ENCODE peak calls at places on chromosomes 6 and 20, in six cellular contexts. O is breast epithelium, S is cardiac muscle cell, Z is spleen, M is DND-41, F is neural progenitor cell. K is an unnamed sample. For H3K4me1, the result is how much of the 10 kb centered on the place peaks cover.

GRCh38 chr6:146593978-146594377 is 4.8 kb upstream of the ADGB start:
- DNase-seq in O (no peak), M (no peak), Z (no peak), F (no peak), S (no peak), K (no peak)

GRCh38 chr20:46681032-46681854 is 8.0 kb downstream of the TP53RK start:
- DNase-seq in S (peak), F (peak), M (peak), Z (no peak), O (peak), K (peak)

GRCh38 chr20:33130553-33130952 is 37.4 kb upstream of the BPIFA2 start:
- DNase-seq in O (no peak), Z (no peak), S (no peak), F (no peak), M (no peak), K (no peak)

GRCh38 chr6:33710296-33711121 is 991 bp downstream of the UQCC2 start:
- DNase-seq in Z (peak), O (no peak), M (peak), F (peak), S (no peak), K (no peak)

GRCh38 chr20:45951474-45951873 is 17.0 kb downstream of the PCIF1 start:
- DNase-seq in F (no peak), S (no peak), M (no peak), Z (no peak), O (no peak), K (no peak)

GRCh38 chr6:46468611-46469010 is 22.6 kb downstream of the RCAN2 start:
- DNase-seq in O (no peak), M (no peak), F (peak), Z (no peak), S (no peak), K (no peak)

GRCh38 chr6:54717849-54718455 is 128.6 kb upstream of the FAM83B start:
- DNase-seq in F (peak), O (no peak), S (peak), M (peak), Z (no peak), K (peak)

GRCh38 chr6:41939848-41940758 is 1.5 kb downstream of the CCND3 start:
- DNase-seq in Z (peak), M (peak), O (no peak), F (peak), S (no peak), K (no peak)

GRCh38 chr6:143745160-143746133 is 67.7 kb downstream of the PHACTR2 start:
- DNase-seq in F (peak), M (no peak), Z (no peak), O (no peak), S (peak), K (no peak)

GRCh38 chr6:147033267-147033666 is 170.9 kb upstream of the STXBP5 start:
- DNase-seq in O (no peak), M (no peak), Z (no peak), S (no peak), F (peak), K (no peak)

GRCh38 chr6:36718560-36718959 is 20.9 kb downstream of the RAB44 start:
- DNase-seq in O (peak), M (no peak), Z (peak), S (no peak), F (no peak), K (no peak)

GRCh38 chr6:38153076-38153475 is 333.5 kb downstream of the ZFAND3 start:
- DNase-seq in Z (no peak), S (no peak), O (peak), M (no peak), F (no peak), K (no peak)

GRCh38 chr20:46545077-46545826 is 5.2 kb downstream of the OCSTAMP start:
- DNase-seq in O (no peak), F (no peak), Z (no peak), S (no peak), M (peak), K (peak)

GRCh38 chr6:39452306-39452705 is 129.8 kb upstream of the KCNK16 start:
- DNase-seq in O (no peak), Z (no peak), M (no peak), S (no peak), F (no peak), K (no peak)

GRCh38 chr20:50376888-50377459 is 133.2 kb upstream of the PTPN1 start:
- DNase-seq in M (no peak), F (no peak), O (no peak), S (no peak), Z (no peak), K (no peak)

GRCh38 chr6:27809939-27810767 is 102.0 kb downstream of the OR2B2 start:
- DNase-seq in M (peak), O (peak), F (peak), Z (peak), S (peak), K (peak)

GRCh38 chr6:36596359-36596758 is 2.2 kb downstream of the SRSF3 start:
- DNase-seq in F (no peak), Z (no peak), M (no peak), O (no peak), S (no peak), K (no peak)

GRCh38 chr20:56400001-56400640 is 7.7 kb downstream of the CSTF1 start:
- DNase-seq in M (peak), S (peak), Z (no peak), F (peak), O (no peak), K (peak)

GRCh38 chr6:4371207-4371921 is 236.0 kb upstream of the ECI2 start:
- DNase-seq in M (no peak), Z (no peak), S (peak), F (no peak), O (no peak), K (no peak)

GRCh38 chr6:38054526-38054925 is 235.0 kb downstream of the ZFAND3 start:
- DNase-seq in S (no peak), O (no peak), M (no peak), F (no peak), Z (no peak), K (no peak)

GRCh38 chr6:22598386-22598785 is 29.0 kb downstream of the HDGFL1 start:
- DNase-seq in Z (no peak), O (no peak), F (no peak), M (no peak), S (no peak), K (no peak)

GRCh38 chr6:44075137-44076015 is 51.9 kb downstream of the MRPL14 start:
- DNase-seq in O (no peak), S (no peak), Z (no peak), M (no peak), F (no peak), K (no peak)
- H3K27ac ChIP-seq in O (peak), S (peak), Z (no peak), M (no peak), F (no peak), K (no peak)

GRCh38 chr20:44403194-44404112 is 48.0 kb downstream of the HNF4A start:
- DNase-seq in O (no peak), S (no peak), Z (no peak), F (no peak), M (no peak), K (no peak)

GRCh38 chr20:44405785-44406571 is 50.5 kb downstream of the HNF4A start:
- DNase-seq in F (no peak), O (no peak), Z (no peak), S (no peak), M (no peak), K (no peak)

GRCh38 chr20:44402391-44403193 is 47.1 kb downstream of the HNF4A start:
- DNase-seq in M (no peak), S (no peak), F (no peak), Z (no peak), O (no peak), K (no peak)

GRCh38 chr20:44405246-44405645 is 49.7 kb downstream of the HNF4A start:
- DNase-seq in O (no peak), F (no peak), M (no peak), S (no peak), Z (no peak), K (no peak)

GRCh38 chr20:44404204-44405181 is 49.0 kb downstream of the HNF4A start:
- DNase-seq in S (no peak), M (no peak), Z (no peak), F (no peak), O (no peak), K (no peak)
- H3K4me3 ChIP-seq in S (no peak), M (no peak), Z (no peak), F (no peak), O (no peak), K (no peak)

GRCh38 chr6:297571-298232 is 5.4 kb downstream of the DUSP22 start:
- DNase-seq in Z (no peak), O (no peak), M (no peak), S (no peak), F (no peak), K (no peak)
- H3K4me1 ChIP-seq in Z (half or more), O (under half), M (under half), S (under half), F (under half), K (under half)

DNA sequence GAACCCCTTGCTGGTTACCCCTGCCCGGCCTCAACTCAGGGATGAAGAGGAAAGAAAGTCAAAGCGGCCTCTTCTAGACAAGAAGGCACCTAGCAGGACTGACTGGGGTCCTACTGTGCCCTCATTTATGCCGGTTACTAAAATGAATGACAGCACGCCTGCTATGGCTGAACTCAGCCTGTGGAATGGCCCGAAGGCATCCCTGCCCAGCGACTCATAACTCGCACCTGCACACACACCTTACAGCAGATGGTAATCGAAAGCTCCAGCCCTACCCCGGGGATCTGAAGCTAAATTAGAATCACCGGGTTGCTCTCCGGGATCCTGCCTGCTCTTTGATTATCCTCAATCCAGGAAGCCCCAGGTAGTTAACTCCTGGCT is 747 bp upstream of the TXNDC5 start:
- DNase-seq in Z (no peak), S (no peak), M (no peak), O (no peak), F (no peak), K (no peak)
- H3K27ac ChIP-seq in Z (peak), S (no peak), M (no peak), O (peak), F (no peak), K (no peak)

DNA sequence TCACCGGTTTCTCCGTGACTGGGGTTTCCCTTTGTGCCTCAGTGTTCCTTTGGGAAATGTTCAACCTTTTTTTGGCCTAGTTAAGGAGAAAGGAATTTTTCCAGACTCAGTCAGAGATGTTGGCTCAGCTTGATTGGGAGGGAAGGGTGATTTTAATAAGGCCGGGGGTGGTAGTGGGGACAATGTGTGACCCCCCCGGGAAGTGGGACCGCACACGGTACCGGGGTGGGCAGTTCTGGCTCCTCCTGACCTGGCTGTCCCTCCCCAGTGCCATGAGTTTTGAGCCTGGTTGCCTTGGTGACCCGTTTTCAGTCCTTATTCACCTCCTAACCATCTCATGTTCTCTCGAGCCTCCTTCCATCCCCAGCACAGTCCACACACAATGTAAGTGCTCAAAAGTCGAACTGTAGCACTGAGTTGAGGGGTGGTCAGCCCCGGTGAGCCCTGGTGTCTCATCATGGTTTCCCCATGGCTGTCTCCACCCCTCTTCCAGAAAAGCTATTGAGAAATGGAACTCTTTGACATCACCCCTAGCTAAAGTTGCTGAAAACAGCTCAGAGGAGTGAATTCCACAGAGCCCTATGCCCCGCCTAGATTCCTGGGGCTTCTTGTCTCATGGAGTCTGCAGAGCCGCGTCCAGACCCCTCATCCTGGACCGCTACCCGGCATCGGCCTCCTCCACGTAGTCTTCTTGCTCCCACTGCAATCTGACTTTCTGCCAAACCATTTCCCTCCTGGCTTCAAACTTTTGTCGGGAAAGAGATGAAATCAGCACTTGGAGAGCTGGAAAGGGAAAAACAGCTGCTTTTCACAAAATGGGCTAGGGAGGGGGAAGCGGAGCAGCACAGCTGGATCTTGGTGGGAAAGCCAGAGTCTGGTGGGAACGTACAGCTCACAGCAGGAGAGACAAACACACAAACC is 132.4 kb downstream of the SNX5 start:
- DNase-seq in S (no peak), F (peak), O (no peak), Z (no peak), M (no peak), K (no peak)
- H3K4me3 ChIP-seq in S (no peak), F (no peak), O (no peak), Z (no peak), M (no peak), K (no peak)

GRCh38 chr6:13077117-13077516 is 251.2 kb downstream of the TBC1D7 start:
- DNase-seq in M (no peak), Z (no peak), S (peak), O (no peak), F (no peak), K (no peak)

GRCh38 chr6:13079096-13079758 is 249.1 kb downstream of the TBC1D7 start:
- DNase-seq in S (no peak), F (no peak), O (no peak), Z (no peak), M (no peak), K (no peak)

GRCh38 chr6:13074746-13075490 is 253.4 kb downstream of the TBC1D7 start:
- DNase-seq in O (no peak), S (no peak), F (no peak), M (no peak), Z (no peak), K (no peak)

GRCh38 chr6:13075491-13075845 is 252.9 kb downstream of the TBC1D7 start:
- DNase-seq in M (no peak), O (no peak), Z (no peak), F (no peak), S (peak), K (no peak)

DNA sequence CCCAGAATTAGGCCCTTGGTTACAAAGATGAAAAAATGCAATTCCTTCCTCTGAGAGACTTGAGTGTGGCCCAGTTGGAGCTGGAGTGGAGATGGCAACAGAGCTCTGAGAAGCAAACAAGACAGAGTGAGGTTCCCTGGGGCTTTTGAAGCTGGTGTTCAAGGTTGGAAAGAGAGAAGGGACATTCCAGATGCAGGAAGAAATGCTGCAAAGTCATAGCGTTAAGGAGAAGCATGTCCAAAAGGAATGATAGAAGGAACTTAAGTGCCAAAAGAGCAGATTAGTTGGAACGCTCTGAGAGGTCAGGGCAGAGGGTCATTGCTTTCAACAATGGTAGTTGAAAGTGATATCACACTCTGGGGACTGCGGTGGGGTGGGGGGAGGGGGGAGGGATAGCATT is 251.8 kb downstream of the TBC1D7 start:
- DNase-seq in M (no peak), O (no peak), Z (no peak), S (peak), F (peak), K (no peak)
- H3K4me1 ChIP-seq in M (under half), O (under half), Z (under half), S (under half), F (under half), K (under half)